ENCODE peak calls at places on chromosomes 3 and 15, in four cellular contexts. One of them, this sample, is unnamed. For H3K4me1, the result is how much of the 10 kb centered on the place peaks cover.

GRCh38 chr15:59995568-59996349 is 8.4 kb upstream of the FOXB1 start:
- DNase-seq in lung: no peak
- DNase-seq in CD8-positive, alpha-beta T cell: no peak
- DNase-seq in sigmoid colon: no peak
- DNase-seq in this sample: peak

GRCh38 chr3:58572013-58572633 is 5.1 kb downstream of the FAM107A start:
- DNase-seq in lung: no peak
- DNase-seq in CD8-positive, alpha-beta T cell: no peak
- DNase-seq in sigmoid colon: peak
- DNase-seq in this sample: no peak

GRCh38 chr3:17678116-17678741 is 64.2 kb downstream of the TBC1D5 start:
- DNase-seq in lung: no peak
- DNase-seq in CD8-positive, alpha-beta T cell: no peak
- DNase-seq in sigmoid colon: no peak
- DNase-seq in this sample: no peak

GRCh38 chr15:83449928-83450501 is 2.9 kb downstream of the SH3GL3 start:
- DNase-seq in lung: no peak
- DNase-seq in CD8-positive, alpha-beta T cell: no peak
- DNase-seq in sigmoid colon: no peak
- DNase-seq in this sample: no peak

GRCh38 chr3:172192830-172193415 is 153.5 kb downstream of the FNDC3B start:
- DNase-seq in lung: no peak
- DNase-seq in CD8-positive, alpha-beta T cell: no peak
- DNase-seq in sigmoid colon: no peak
- DNase-seq in this sample: no peak

GRCh38 chr3:133568294-133569014 is 5.0 kb upstream of the CDV3 start:
- DNase-seq in lung: no peak
- DNase-seq in CD8-positive, alpha-beta T cell: no peak
- DNase-seq in sigmoid colon: no peak
- DNase-seq in this sample: no peak

GRCh38 chr3:13016083-13016725 is 57.0 kb downstream of the IQSEC1 start:
- DNase-seq in lung: peak
- DNase-seq in CD8-positive, alpha-beta T cell: peak
- DNase-seq in sigmoid colon: peak
- DNase-seq in this sample: peak

GRCh38 chr15:83547168-83547567 is 100.0 kb downstream of the SH3GL3 start:
- DNase-seq in lung: no peak
- DNase-seq in CD8-positive, alpha-beta T cell: no peak
- DNase-seq in sigmoid colon: no peak
- DNase-seq in this sample: no peak

GRCh38 chr3:183185696-183186095 is 23.2 kb upstream of the LAMP3 start:
- DNase-seq in lung: no peak
- DNase-seq in CD8-positive, alpha-beta T cell: no peak
- DNase-seq in sigmoid colon: no peak
- DNase-seq in this sample: no peak

GRCh38 chr3:58386966-58387365 is 46.7 kb downstream of the PDHB start:
- DNase-seq in lung: no peak
- DNase-seq in CD8-positive, alpha-beta T cell: no peak
- DNase-seq in sigmoid colon: no peak
- DNase-seq in this sample: no peak

GRCh38 chr15:85615930-85616329 is 178.8 kb downstream of the KLHL25 start:
- DNase-seq in lung: no peak
- DNase-seq in CD8-positive, alpha-beta T cell: peak
- DNase-seq in sigmoid colon: no peak
- DNase-seq in this sample: peak

GRCh38 chr15:57418640-57419039 is 42.3 kb downstream of the CGNL1 start:
- DNase-seq in lung: no peak
- DNase-seq in CD8-positive, alpha-beta T cell: no peak
- DNase-seq in sigmoid colon: no peak
- DNase-seq in this sample: peak

GRCh38 chr3:87426916-87427315 is 150.5 kb upstream of the POU1F1 start:
- DNase-seq in lung: no peak
- DNase-seq in CD8-positive, alpha-beta T cell: no peak
- DNase-seq in sigmoid colon: no peak
- DNase-seq in this sample: no peak

GRCh38 chr3:156495816-156496215 is 59.1 kb downstream of the SSR3 start:
- DNase-seq in lung: no peak
- DNase-seq in CD8-positive, alpha-beta T cell: no peak
- DNase-seq in sigmoid colon: no peak
- DNase-seq in this sample: no peak

GRCh38 chr3:165895919-165896318 is 58.7 kb upstream of the BCHE start:
- DNase-seq in lung: no peak
- DNase-seq in CD8-positive, alpha-beta T cell: no peak
- DNase-seq in sigmoid colon: no peak
- DNase-seq in this sample: peak

GRCh38 chr15:46442901-46443590 is 808.2 kb downstream of the SQOR start:
- DNase-seq in lung: no peak
- DNase-seq in CD8-positive, alpha-beta T cell: no peak
- DNase-seq in sigmoid colon: no peak
- DNase-seq in this sample: no peak

GRCh38 chr3:62109534-62109933 is 263.8 kb downstream of the FEZF2 start:
- DNase-seq in lung: no peak
- DNase-seq in CD8-positive, alpha-beta T cell: no peak
- DNase-seq in sigmoid colon: no peak
- DNase-seq in this sample: peak

GRCh38 chr15:99526174-99526573 is 39.6 kb upstream of the MEF2A start:
- DNase-seq in lung: no peak
- DNase-seq in CD8-positive, alpha-beta T cell: no peak
- DNase-seq in sigmoid colon: no peak
- DNase-seq in this sample: no peak

GRCh38 chr3:170703121-170703588 is 117.3 kb upstream of the SLC7A14 start:
- DNase-seq in lung: no peak
- DNase-seq in CD8-positive, alpha-beta T cell: no peak
- DNase-seq in sigmoid colon: no peak
- DNase-seq in this sample: no peak

GRCh38 chr3:52041118-52041847 is 15.1 kb downstream of the DUSP7 start:
- DNase-seq in lung: no peak
- DNase-seq in CD8-positive, alpha-beta T cell: no peak
- DNase-seq in sigmoid colon: no peak
- DNase-seq in this sample: peak

GRCh38 chr3:113717308-113717707 is 20.9 kb upstream of the USF3 start:
- DNase-seq in lung: no peak
- DNase-seq in CD8-positive, alpha-beta T cell: no peak
- DNase-seq in sigmoid colon: no peak
- DNase-seq in this sample: no peak

GRCh38 chr15:86877171-86877631 is 797.5 kb downstream of the AGBL1 start:
- DNase-seq in lung: no peak
- DNase-seq in CD8-positive, alpha-beta T cell: no peak
- DNase-seq in sigmoid colon: no peak
- DNase-seq in this sample: no peak

GRCh38 chr3:66816110-66816761 is 181.9 kb upstream of the KBTBD8 start:
- DNase-seq in lung: no peak
- DNase-seq in CD8-positive, alpha-beta T cell: peak
- DNase-seq in sigmoid colon: no peak
- DNase-seq in this sample: no peak

GRCh38 chr15:42284551-42284950 is 11.3 kb upstream of the TMEM87A start:
- DNase-seq in lung: no peak
- DNase-seq in CD8-positive, alpha-beta T cell: no peak
- DNase-seq in sigmoid colon: no peak
- DNase-seq in this sample: no peak
- H3K27ac ChIP-seq in lung: no peak
- H3K27ac ChIP-seq in CD8-positive, alpha-beta T cell: no peak
- H3K27ac ChIP-seq in sigmoid colon: no peak
- H3K27ac ChIP-seq in this sample: no peak

DNA sequence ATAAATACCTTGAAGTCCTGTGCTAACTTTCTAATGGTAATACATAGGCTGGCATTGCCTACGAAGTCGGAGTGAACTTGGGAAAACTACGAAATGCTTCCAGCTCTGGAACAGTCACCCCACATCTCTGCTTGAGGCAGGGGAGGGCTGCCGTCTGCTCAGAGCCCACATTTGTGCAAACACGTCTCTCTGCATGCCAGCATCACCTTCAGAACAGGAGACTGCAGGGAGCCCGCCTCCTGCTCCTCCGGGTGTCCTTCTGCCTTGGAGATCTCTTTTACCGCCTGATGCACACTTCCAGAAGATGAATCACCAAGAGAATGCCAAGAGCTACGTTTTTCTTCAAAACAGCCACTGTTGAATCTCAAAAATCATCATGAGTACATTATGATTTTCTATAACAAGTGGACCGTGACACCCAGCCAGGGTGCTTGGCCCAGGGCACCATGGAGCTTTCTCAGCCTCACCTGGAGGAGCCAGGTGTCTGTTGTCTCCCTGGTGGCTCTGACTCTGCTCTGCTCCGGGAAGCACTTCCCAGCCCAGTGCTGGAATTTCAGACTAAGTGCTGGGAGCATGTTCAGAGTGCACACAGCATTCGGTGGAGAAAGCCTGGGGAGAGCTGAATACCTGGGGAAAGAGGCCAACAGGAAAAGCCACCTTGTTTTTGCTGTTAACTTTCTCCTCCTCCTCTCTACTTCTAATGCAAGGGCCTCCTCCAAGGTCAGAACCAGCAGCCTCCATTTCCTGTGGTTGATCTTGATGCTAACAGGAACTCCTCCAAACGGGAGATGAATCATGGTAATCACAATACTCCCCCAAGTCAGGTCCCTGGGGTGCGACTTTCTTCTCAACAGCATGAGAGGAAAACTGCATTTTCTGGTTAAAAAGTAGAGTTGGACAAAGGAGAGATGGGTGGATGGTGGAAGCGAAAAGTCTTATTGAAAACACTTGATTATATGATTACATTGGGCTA is 467.7 kb downstream of the GABRG3 start:
- DNase-seq in lung: no peak
- DNase-seq in CD8-positive, alpha-beta T cell: no peak
- DNase-seq in sigmoid colon: no peak
- DNase-seq in this sample: no peak
- TF ChIP-seq CTCF in lung: no peak
- TF ChIP-seq CTCF in CD8-positive, alpha-beta T cell: no peak
- TF ChIP-seq CTCF in sigmoid colon: no peak
- TF ChIP-seq CTCF in this sample: no peak

GRCh38 chr3:46890132-46890531 is 12.6 kb downstream of the PTH1R start:
- DNase-seq in lung: no peak
- DNase-seq in CD8-positive, alpha-beta T cell: no peak
- DNase-seq in sigmoid colon: no peak
- DNase-seq in this sample: no peak

GRCh38 chr3:46887980-46888494 is 10.5 kb downstream of the PTH1R start:
- DNase-seq in lung: no peak
- DNase-seq in CD8-positive, alpha-beta T cell: no peak
- DNase-seq in sigmoid colon: no peak
- DNase-seq in this sample: peak

GRCh38 chr3:46889381-46890110 is 12.0 kb downstream of the PTH1R start:
- DNase-seq in lung: no peak
- DNase-seq in CD8-positive, alpha-beta T cell: no peak
- DNase-seq in sigmoid colon: no peak
- DNase-seq in this sample: no peak

GRCh38 chr3:46891132-46891531 is 13.6 kb downstream of the PTH1R start:
- DNase-seq in lung: no peak
- DNase-seq in CD8-positive, alpha-beta T cell: no peak
- DNase-seq in sigmoid colon: no peak
- DNase-seq in this sample: no peak

GRCh38 chr3:46888705-46889104 is 11.2 kb downstream of the PTH1R start:
- DNase-seq in lung: no peak
- DNase-seq in CD8-positive, alpha-beta T cell: no peak
- DNase-seq in sigmoid colon: no peak
- DNase-seq in this sample: peak
- H3K4me1 ChIP-seq in lung: under half
- H3K4me1 ChIP-seq in CD8-positive, alpha-beta T cell: under half
- H3K4me1 ChIP-seq in sigmoid colon: under half
- H3K4me1 ChIP-seq in this sample: under half

DNA sequence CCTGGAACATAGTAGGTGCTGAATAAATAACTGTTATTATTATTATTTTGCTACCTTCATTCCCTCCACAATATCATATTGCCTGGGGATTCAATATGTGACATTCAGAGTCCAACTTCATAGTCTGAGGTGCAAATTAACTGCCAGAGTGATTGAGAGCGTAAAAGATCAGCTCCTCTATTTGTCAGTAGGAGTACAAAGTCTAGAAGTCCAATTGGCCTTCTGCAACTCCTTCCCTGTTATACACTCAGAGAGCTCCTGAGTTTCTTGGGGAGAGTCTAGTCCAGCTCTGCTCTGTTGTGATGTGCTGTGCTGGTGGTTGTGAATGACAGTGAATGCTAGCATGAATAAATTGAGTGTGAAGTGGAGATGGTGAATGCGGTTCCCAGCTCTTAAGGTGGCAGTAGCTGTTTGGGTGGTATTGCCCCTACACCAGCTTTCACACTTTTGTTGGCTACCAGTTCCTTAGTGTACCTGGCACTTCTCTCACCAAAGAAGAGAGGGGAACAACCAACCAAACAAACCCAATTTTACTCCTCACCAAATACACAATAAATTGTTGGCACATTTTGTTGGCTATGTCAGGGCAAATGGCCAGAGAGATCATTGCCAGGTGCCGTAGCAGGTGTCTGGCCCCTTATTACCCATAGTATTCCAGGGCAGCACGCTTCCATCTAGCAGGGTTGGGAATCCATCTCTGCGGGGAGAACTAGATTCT is 270.1 kb upstream of the TBL1XR1 start:
- DNase-seq in lung: no peak
- DNase-seq in CD8-positive, alpha-beta T cell: no peak
- DNase-seq in sigmoid colon: no peak
- DNase-seq in this sample: no peak
- H3K27ac ChIP-seq in lung: no peak
- H3K27ac ChIP-seq in CD8-positive, alpha-beta T cell: no peak
- H3K27ac ChIP-seq in sigmoid colon: peak
- H3K27ac ChIP-seq in this sample: no peak

DNA sequence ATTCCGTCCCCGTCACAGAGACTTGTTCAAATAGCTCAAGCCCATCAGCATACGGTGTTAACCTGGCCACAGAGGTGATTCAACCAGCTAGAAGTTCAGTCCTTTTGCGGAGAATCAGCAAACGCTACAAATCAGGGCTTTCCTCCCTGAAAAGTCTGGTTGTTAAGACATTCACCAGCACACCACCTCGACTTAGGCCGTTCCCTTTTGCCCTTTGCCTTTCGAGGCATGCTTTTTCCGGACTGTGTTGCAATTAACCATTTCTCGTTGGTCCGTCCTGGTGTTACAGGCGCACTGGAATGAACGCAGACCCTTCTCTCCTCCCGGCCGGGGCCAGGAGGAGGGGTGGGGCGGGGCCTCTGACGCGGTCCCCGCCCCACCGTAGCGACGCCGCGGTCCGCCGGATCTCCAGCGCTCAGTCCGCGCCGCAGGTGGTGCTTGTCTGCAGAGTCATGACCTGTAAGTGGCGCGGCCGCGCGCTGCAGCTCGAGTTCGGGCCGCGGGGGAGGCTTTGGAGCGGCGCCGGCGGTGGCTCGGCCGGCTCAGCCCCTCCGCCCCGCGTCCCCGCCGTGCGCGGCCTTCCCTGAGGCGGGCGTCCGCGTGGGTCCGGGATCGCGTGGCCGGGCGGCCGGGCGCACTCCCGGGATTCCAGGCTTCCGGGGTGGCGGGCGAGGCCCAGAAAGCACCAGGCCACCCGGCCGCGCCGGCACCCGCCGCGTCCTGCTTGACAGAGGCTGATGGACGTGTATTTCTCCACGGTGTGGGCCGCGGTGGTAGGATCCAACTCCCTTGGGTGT is at the start of gene NIT2:
- DNase-seq in lung: peak
- DNase-seq in CD8-positive, alpha-beta T cell: peak
- DNase-seq in sigmoid colon: peak
- DNase-seq in this sample: peak
- TF ChIP-seq CTCF in lung: no peak
- TF ChIP-seq CTCF in CD8-positive, alpha-beta T cell: no peak
- TF ChIP-seq CTCF in sigmoid colon: no peak
- TF ChIP-seq CTCF in this sample: no peak